ENCODE peak calls at places on chromosomes 4 and X, in four cellular contexts. One of them, this sample, is unnamed.

GRCh38 chr4:72779256-72779655 is 210.2 kb upstream of the ADAMTS3 start:
- DNase-seq in A549: no peak
- DNase-seq in HepG2: no peak
- DNase-seq in K562: no peak
- DNase-seq in this sample: no peak

GRCh38 chr4:94448815-94449375 is 2.8 kb upstream of the PDLIM5 start:
- DNase-seq in A549: no peak
- DNase-seq in HepG2: no peak
- DNase-seq in K562: no peak
- DNase-seq in this sample: no peak

GRCh38 chrX:118802857-118803256 is 20.8 kb upstream of the ZCCHC12 start:
- DNase-seq in A549: no peak
- DNase-seq in HepG2: no peak
- DNase-seq in K562: no peak
- DNase-seq in this sample: no peak

GRCh38 chr4:169437299-169438047 is 166.7 kb upstream of the SH3RF1 start:
- DNase-seq in A549: no peak
- DNase-seq in HepG2: no peak
- DNase-seq in K562: no peak
- DNase-seq in this sample: no peak

GRCh38 chr4:148067307-148067916 is 335.5 kb downstream of the ARHGAP10 start:
- DNase-seq in A549: no peak
- DNase-seq in HepG2: no peak
- DNase-seq in K562: no peak
- DNase-seq in this sample: no peak

GRCh38 chr4:94548571-94548970 is 96.8 kb downstream of the PDLIM5 start:
- DNase-seq in A549: peak
- DNase-seq in HepG2: peak
- DNase-seq in K562: peak
- DNase-seq in this sample: no peak

GRCh38 chrX:150704030-150704613 is 10.9 kb downstream of the MTMR1 start:
- DNase-seq in A549: no peak
- DNase-seq in HepG2: no peak
- DNase-seq in K562: no peak
- DNase-seq in this sample: no peak

GRCh38 chrX:120302434-120302833 is 8.8 kb downstream of the TMEM255A start:
- DNase-seq in A549: no peak
- DNase-seq in HepG2: no peak
- DNase-seq in K562: no peak
- DNase-seq in this sample: no peak

GRCh38 chr4:48047421-48047844 is 30.9 kb downstream of the NIPAL1 start:
- DNase-seq in A549: no peak
- DNase-seq in HepG2: no peak
- DNase-seq in K562: no peak
- DNase-seq in this sample: no peak

GRCh38 chr4:86685401-86685800 is 91.3 kb downstream of the PTPN13 start:
- DNase-seq in A549: peak
- DNase-seq in HepG2: peak
- DNase-seq in K562: no peak
- DNase-seq in this sample: no peak

GRCh38 chr4:111512081-111512774 is 633.0 kb upstream of the FAM241A start:
- DNase-seq in A549: peak
- DNase-seq in HepG2: no peak
- DNase-seq in K562: no peak
- DNase-seq in this sample: no peak

GRCh38 chr4:38753021-38753806 is 29.6 kb downstream of the TLR10 start:
- DNase-seq in A549: peak
- DNase-seq in HepG2: peak
- DNase-seq in K562: peak
- DNase-seq in this sample: peak

GRCh38 chr4:100106982-100107381 is 83.3 kb downstream of the DDIT4L start:
- DNase-seq in A549: no peak
- DNase-seq in HepG2: no peak
- DNase-seq in K562: no peak
- DNase-seq in this sample: no peak

GRCh38 chrX:24846551-24847170 is 152.9 kb downstream of the POLA1 start:
- DNase-seq in A549: no peak
- DNase-seq in HepG2: no peak
- DNase-seq in K562: no peak
- DNase-seq in this sample: no peak

GRCh38 chrX:1535241-1536041 is 1.5 kb downstream of the P2RY8 start:
- DNase-seq in A549: no peak
- DNase-seq in HepG2: no peak
- DNase-seq in K562: no peak
- DNase-seq in this sample: no peak

GRCh38 chrX:46268429-46268828 is 276.8 kb downstream of the ZNF674 start:
- DNase-seq in A549: peak
- DNase-seq in HepG2: peak
- DNase-seq in K562: no peak
- DNase-seq in this sample: no peak

GRCh38 chr4:148854203-148854602 is 412.0 kb upstream of the NR3C2 start:
- DNase-seq in A549: no peak
- DNase-seq in HepG2: no peak
- DNase-seq in K562: no peak
- DNase-seq in this sample: no peak

GRCh38 chr4:7094931-7095330 is 27.1 kb upstream of the GRPEL1 start:
- DNase-seq in A549: no peak
- DNase-seq in HepG2: no peak
- DNase-seq in K562: no peak
- DNase-seq in this sample: no peak

GRCh38 chrX:77427586-77427985 is 19.6 kb upstream of the FGF16 start:
- DNase-seq in A549: no peak
- DNase-seq in HepG2: no peak
- DNase-seq in K562: no peak
- DNase-seq in this sample: no peak

GRCh38 chrX:18883961-18884765 is 99.8 kb downstream of the PHKA2 start:
- DNase-seq in A549: no peak
- DNase-seq in HepG2: no peak
- DNase-seq in K562: no peak
- DNase-seq in this sample: no peak

GRCh38 chrX:47247206-47247998 is 14.6 kb downstream of the USP11 start:
- DNase-seq in A549: no peak
- DNase-seq in HepG2: no peak
- DNase-seq in K562: no peak
- DNase-seq in this sample: no peak

GRCh38 chrX:123422875-123423274 is 238.8 kb downstream of the GRIA3 start:
- DNase-seq in A549: peak
- DNase-seq in HepG2: peak
- DNase-seq in K562: peak
- DNase-seq in this sample: no peak

GRCh38 chr4:26420903-26421302 is 69.4 kb downstream of the CCKAR start:
- DNase-seq in A549: no peak
- DNase-seq in HepG2: no peak
- DNase-seq in K562: no peak
- DNase-seq in this sample: no peak

GRCh38 chr4:27046851-27047250 is 186.2 kb downstream of the STIM2 start:
- DNase-seq in A549: no peak
- DNase-seq in HepG2: no peak
- DNase-seq in K562: no peak
- DNase-seq in this sample: no peak

GRCh38 chrX:42432552-42432951 is 345.4 kb downstream of the PPP1R2C start:
- DNase-seq in A549: no peak
- DNase-seq in HepG2: peak
- DNase-seq in K562: no peak
- DNase-seq in this sample: no peak

GRCh38 chrX:33307954-33308353 is 96.6 kb upstream of the DMD start:
- DNase-seq in A549: no peak
- DNase-seq in HepG2: no peak
- DNase-seq in K562: no peak
- DNase-seq in this sample: no peak

GRCh38 chrX:43971966-43972961 is 926 bp downstream of the NDP start:
- DNase-seq in A549: no peak
- DNase-seq in HepG2: no peak
- DNase-seq in K562: no peak
- DNase-seq in this sample: no peak

GRCh38 chrX:69031971-69032391 is 133.3 kb downstream of the PJA1 start:
- DNase-seq in A549: no peak
- DNase-seq in HepG2: no peak
- DNase-seq in K562: no peak
- DNase-seq in this sample: peak

GRCh38 chr4:144873591-144873990 is 224.4 kb downstream of the ANAPC10 start:
- DNase-seq in A549: no peak
- DNase-seq in HepG2: no peak
- DNase-seq in K562: no peak
- DNase-seq in this sample: no peak

GRCh38 chr4:144872508-144873293 is 225.3 kb downstream of the ANAPC10 start:
- DNase-seq in A549: no peak
- DNase-seq in HepG2: no peak
- DNase-seq in K562: no peak
- DNase-seq in this sample: no peak

DNA sequence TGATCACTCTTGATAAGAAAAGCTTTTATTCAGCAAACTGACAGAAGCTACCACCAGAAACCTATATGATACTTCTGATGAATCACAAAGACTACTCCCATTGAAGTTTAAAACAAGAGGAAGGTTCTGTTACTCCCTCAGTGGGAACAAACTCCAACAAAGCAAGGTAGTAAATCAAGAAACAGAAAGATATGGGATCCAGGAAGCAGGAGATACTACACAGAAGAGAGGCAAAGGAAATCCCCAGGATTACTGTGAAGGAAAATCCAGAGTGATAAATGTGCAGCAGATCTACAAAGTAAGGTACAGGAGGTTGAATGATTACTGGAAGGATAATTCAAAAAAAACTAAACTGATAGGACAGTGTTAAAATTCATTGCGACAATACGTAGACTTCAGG is 222.4 kb downstream of the HHIP start:
- DNase-seq in A549: no peak
- DNase-seq in HepG2: no peak
- DNase-seq in K562: no peak
- DNase-seq in this sample: no peak
- TF ChIP-seq JUN in A549: no peak
- TF ChIP-seq JUN in HepG2: no peak
- TF ChIP-seq JUN in K562: no peak
- TF ChIP-seq JUN in this sample: no peak

DNA sequence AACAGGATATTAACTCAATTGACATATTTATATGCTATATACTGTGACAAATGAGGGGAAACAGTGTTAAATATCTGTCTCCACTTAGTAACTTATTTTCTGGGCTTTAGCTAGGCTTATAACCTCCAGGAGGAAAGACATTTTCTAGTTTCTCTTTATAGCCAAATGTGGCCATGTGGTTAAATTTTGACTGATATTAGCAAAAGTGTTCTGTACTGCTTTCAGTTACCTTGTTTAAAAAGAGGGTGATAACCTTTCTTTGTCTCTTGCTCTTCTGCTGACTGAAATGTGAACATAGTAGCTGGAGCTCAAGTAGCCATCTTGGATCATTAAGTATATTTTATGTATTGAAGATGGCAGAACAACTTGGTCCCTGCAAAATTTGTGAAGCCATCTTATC is 253.7 kb downstream of the PDHA2 start:
- DNase-seq in A549: no peak
- DNase-seq in HepG2: no peak
- DNase-seq in K562: no peak
- DNase-seq in this sample: no peak
- H3K4me2 ChIP-seq in A549: no peak
- H3K4me2 ChIP-seq in HepG2: no peak
- H3K4me2 ChIP-seq in K562: no peak
- H3K4me2 ChIP-seq in this sample: no peak

DNA sequence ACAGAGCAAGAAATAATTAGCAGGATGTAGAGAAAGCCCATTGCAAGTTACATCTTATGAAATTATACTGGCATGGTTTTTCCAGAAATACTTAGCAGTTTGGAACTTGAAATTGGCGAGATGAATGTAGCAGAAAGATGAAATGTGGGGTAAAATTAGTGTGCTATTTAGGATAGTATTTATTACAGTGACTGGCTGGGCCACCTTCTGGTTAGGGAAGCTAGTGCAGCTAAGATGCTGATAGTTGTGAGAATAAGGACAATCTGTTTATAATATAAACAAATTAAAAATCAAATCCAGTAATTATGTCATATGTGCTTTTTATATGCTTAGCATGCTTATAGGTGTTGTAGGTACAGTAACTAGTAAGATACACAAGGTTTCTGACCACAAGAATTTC is 74.8 kb downstream of the IL15 start:
- DNase-seq in A549: peak
- DNase-seq in HepG2: no peak
- DNase-seq in K562: no peak
- DNase-seq in this sample: no peak
- TF ChIP-seq HDAC2 in A549: no peak
- TF ChIP-seq HDAC2 in HepG2: no peak
- TF ChIP-seq HDAC2 in K562: no peak
- TF ChIP-seq HDAC2 in this sample: no peak

GRCh38 chr4:76251448-76252270 is at the start of gene FAM47E:
- DNase-seq in A549: peak
- DNase-seq in HepG2: peak
- DNase-seq in K562: peak
- DNase-seq in this sample: peak

GRCh38 chr4:76250962-76251361 is 559 bp upstream of the FAM47E start:
- DNase-seq in A549: no peak
- DNase-seq in HepG2: no peak
- DNase-seq in K562: no peak
- DNase-seq in this sample: no peak

GRCh38 chr4:76246025-76246424 is 5.5 kb upstream of the FAM47E start:
- DNase-seq in A549: no peak
- DNase-seq in HepG2: no peak
- DNase-seq in K562: no peak
- DNase-seq in this sample: no peak

GRCh38 chr4:76252271-76252653 is 741 bp downstream of the FAM47E start:
- DNase-seq in A549: no peak
- DNase-seq in HepG2: no peak
- DNase-seq in K562: no peak
- DNase-seq in this sample: no peak

DNA sequence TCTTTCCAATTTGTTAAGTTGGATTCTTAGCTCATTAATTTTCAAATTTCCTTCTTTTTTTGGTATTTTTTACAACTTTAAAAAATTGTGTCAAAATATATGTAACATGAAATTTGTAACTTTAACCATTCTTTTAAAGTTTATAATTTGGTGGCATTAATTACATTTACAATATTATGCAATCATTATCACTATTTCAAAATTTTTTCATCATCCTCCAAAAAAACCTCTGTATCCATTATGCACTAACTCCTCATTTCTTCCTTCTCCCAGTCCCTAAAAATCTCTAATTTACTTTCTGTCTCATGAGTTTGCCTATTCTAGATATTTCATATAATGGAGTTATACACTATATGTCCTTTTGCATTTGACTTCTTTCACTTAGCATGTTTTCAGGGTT is 4.7 kb upstream of the FAM47E start:
- DNase-seq in A549: no peak
- DNase-seq in HepG2: no peak
- DNase-seq in K562: no peak
- DNase-seq in this sample: no peak
- TF ChIP-seq JUN in A549: no peak
- TF ChIP-seq JUN in HepG2: no peak
- TF ChIP-seq JUN in K562: no peak
- TF ChIP-seq JUN in this sample: no peak

This sample was measured in H1.